ENCODE peak calls at places on chromosomes 5 and 9, in five cellular contexts. B is spleen, V is stomach, J is breast epithelium, O is suprapubic skin. Y is an unnamed sample.

GRCh38 chr9:124255222-124255621 is 2.5 kb upstream of the NEK6 start:
- DNase-seq in B (peak), J (no peak), V (no peak), O (no peak), Y (no peak)

GRCh38 chr9:111966851-111967250 is 70.2 kb downstream of the UGCG start:
- DNase-seq in B (no peak), J (no peak), V (no peak), O (no peak), Y (no peak)

GRCh38 chr5:129172561-129172960 is 78.0 kb downstream of the ISOC1 start:
- DNase-seq in B (no peak), O (no peak), J (no peak), V (no peak), Y (no peak)

GRCh38 chr5:34827594-34828506 is 11.1 kb upstream of the TTC23L start:
- DNase-seq in O (no peak), J (no peak), B (no peak), V (no peak), Y (no peak)

GRCh38 chr5:160774646-160775313 is 77.2 kb downstream of the ATP10B start:
- DNase-seq in J (no peak), O (no peak), B (no peak), V (no peak), Y (no peak)

GRCh38 chr5:180402716-180403115 is 49.6 kb upstream of the GFPT2 start:
- DNase-seq in J (no peak), B (no peak), O (no peak), V (no peak), Y (no peak)

GRCh38 chr9:134624827-134625181 is 16.8 kb upstream of the COL5A1 start:
- DNase-seq in B (peak), O (peak), V (no peak), J (peak), Y (no peak)

GRCh38 chr5:151699071-151699901 is 12.6 kb upstream of the SPARC start:
- DNase-seq in V (peak), O (peak), B (no peak), J (no peak), Y (peak)

GRCh38 chr5:61582421-61582820 is 250.4 kb downstream of the ZSWIM6 start:
- DNase-seq in B (no peak), O (no peak), J (no peak), V (no peak), Y (no peak)

GRCh38 chr9:37511006-37511714 is 25.4 kb downstream of the POLR1E start:
- DNase-seq in V (no peak), B (no peak), O (no peak), J (no peak), Y (no peak)

GRCh38 chr9:79663299-79663698 is 91.5 kb downstream of the TLE4 start:
- DNase-seq in O (no peak), B (no peak), V (no peak), J (no peak), Y (no peak)

GRCh38 chr9:93059097-93059959 is 827 bp downstream of the SUSD3 start:
- DNase-seq in O (no peak), J (no peak), V (peak), B (peak), Y (peak)

GRCh38 chr9:31137151-31137849 is 1247.1 kb upstream of the ACO1 start:
- DNase-seq in J (no peak), O (no peak), V (peak), B (no peak), Y (no peak)

GRCh38 chr9:119802621-119803020 is 433.4 kb upstream of the BRINP1 start:
- DNase-seq in V (no peak), B (no peak), O (peak), J (no peak), Y (peak)

GRCh38 chr9:136511670-136512592 is 29.1 kb upstream of the SEC16A start:
- DNase-seq in J (no peak), V (no peak), O (no peak), B (peak), Y (no peak)

GRCh38 chr5:84383816-84384603 is 670 bp downstream of the EDIL3 start:
- DNase-seq in V (no peak), B (peak), J (no peak), O (no peak), Y (peak)

GRCh38 chr9:133436706-133437105 is 14.5 kb downstream of the ADAMTS13 start:
- DNase-seq in O (no peak), V (no peak), B (no peak), J (no peak), Y (no peak)

GRCh38 chr9:14075218-14075617 is 238.7 kb downstream of the NFIB start:
- DNase-seq in B (no peak), V (no peak), J (no peak), O (no peak), Y (no peak)

GRCh38 chr5:180135967-180136641 is 64.5 kb upstream of the RNF130 start:
- DNase-seq in B (peak), O (peak), V (peak), J (peak), Y (no peak)

GRCh38 chr5:59661306-59661705 is 232.2 kb downstream of the PDE4D start:
- DNase-seq in O (no peak), V (no peak), B (no peak), J (no peak), Y (no peak)

GRCh38 chr9:130845901-130846381 is 10.9 kb downstream of the ABL1 start:
- DNase-seq in O (no peak), J (no peak), V (no peak), B (no peak), Y (no peak)

GRCh38 chr9:23683021-23683431 is 143.0 kb downstream of the ELAVL2 start:
- DNase-seq in B (no peak), J (no peak), V (no peak), O (no peak), Y (no peak)

GRCh38 chr9:94931036-94931633 is 204.6 kb downstream of the AOPEP start:
- DNase-seq in V (no peak), B (no peak), J (no peak), O (no peak), Y (no peak)

GRCh38 chr5:91332267-91333044 is 50.7 kb downstream of the ARRDC3 start:
- DNase-seq in V (no peak), B (no peak), J (no peak), O (no peak), Y (no peak)

GRCh38 chr5:180047667-180048066 is 23.9 kb downstream of the RNF130 start:
- DNase-seq in J (peak), V (peak), O (no peak), B (no peak), Y (peak)

GRCh38 chr9:91766301-91766700 is 183.7 kb downstream of the ROR2 start:
- DNase-seq in O (no peak), B (no peak), V (no peak), J (no peak), Y (no peak)

GRCh38 chr5:125823572-125823971 is 599.6 kb upstream of the GRAMD2B start:
- DNase-seq in O (no peak), J (no peak), V (no peak), B (no peak), Y (no peak)

GRCh38 chr9:38185647-38186371 is 116.8 kb upstream of the SHB start:
- DNase-seq in J (no peak), B (no peak), O (no peak), V (no peak), Y (no peak)

GRCh38 chr5:89128930-89129625 is 246.1 kb upstream of the MEF2C start:
- DNase-seq in O (no peak), J (no peak), B (no peak), V (no peak), Y (no peak)

GRCh38 chr5:69238760-69239251 is 4.1 kb downstream of the CDK7 start:
- DNase-seq in J (no peak), V (no peak), O (no peak), B (no peak), Y (no peak)

GRCh38 chr9:79701651-79702050 is 129.9 kb downstream of the TLE4 start:
- DNase-seq in V (no peak), J (no peak), O (no peak), B (no peak), Y (peak)

GRCh38 chr9:88980732-88981336 is 10.4 kb upstream of the S1PR3 start:
- DNase-seq in V (no peak), B (no peak), J (no peak), O (no peak), Y (no peak)

GRCh38 chr5:40368200-40368599 is 311.5 kb upstream of the PTGER4 start:
- DNase-seq in B (no peak), O (no peak), V (no peak), J (no peak), Y (no peak)

GRCh38 chr5:17228833-17229291 is 11.4 kb downstream of the BASP1 start:
- DNase-seq in B (no peak), J (no peak), O (no peak), V (no peak), Y (no peak)

GRCh38 chr5:173643964-173644363 is 27.5 kb upstream of the BOD1 start:
- DNase-seq in B (no peak), O (peak), V (peak), J (no peak), Y (no peak)

GRCh38 chr9:125822902-125823301 is 75.7 kb downstream of the PBX3 start:
- DNase-seq in B (no peak), J (no peak), O (no peak), V (no peak), Y (no peak)

GRCh38 chr5:74500037-74500917 is 140.3 kb downstream of the ENC1 start:
- DNase-seq in O (no peak), B (no peak), J (no peak), V (no peak), Y (no peak)

GRCh38 chr5:2183154-2184023 is 300.7 kb upstream of the IRX4 start:
- DNase-seq in V (no peak), O (no peak), B (peak), J (no peak), Y (no peak)

GRCh38 chr9:130765135-130766030 is 69.7 kb upstream of the ABL1 start:
- DNase-seq in B (no peak), J (no peak), O (no peak), V (no peak), Y (no peak)

GRCh38 chr9:5518937-5519319 is 8.6 kb downstream of the PDCD1LG2 start:
- DNase-seq in J (no peak), V (no peak), O (no peak), B (no peak), Y (no peak)
- TF ChIP-seq POLR2AphosphoS5 in J (no peak), V (no peak), O (no peak), B (no peak), Y (no peak)

DNA sequence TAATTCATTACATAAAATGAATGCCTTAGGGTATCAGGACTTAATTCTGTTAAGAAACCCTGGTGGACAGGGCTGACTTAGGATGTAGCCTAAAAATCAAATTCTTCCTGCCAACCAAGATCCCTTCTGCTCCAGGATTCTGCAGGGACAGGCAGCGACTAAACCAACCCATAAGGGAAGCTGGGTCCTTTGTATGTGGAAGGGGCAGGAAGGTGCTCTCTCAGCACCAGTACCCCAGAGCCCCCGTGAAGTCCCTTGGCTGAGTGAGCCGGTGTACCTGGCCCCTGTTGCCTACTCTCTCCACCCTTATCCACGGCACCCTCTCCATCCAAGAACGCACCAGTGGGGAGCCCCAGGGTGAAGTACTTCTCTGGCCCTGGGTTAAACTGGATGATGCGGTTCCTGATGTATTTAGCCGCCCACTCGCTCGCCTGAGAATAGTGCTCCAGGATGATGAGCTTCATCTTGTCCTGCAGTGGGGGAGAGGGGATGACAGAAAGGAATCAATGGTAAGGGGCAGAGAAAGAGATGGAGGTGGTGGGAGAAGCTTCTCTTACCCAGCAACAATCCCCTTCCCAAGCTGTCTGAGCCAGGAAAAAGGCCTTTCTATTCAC is 1.1 kb downstream of the GNPDA1 start:
- DNase-seq in V (no peak), B (no peak), J (no peak), O (no peak), Y (no peak)
- TF ChIP-seq CTCF in V (no peak), B (no peak), J (no peak), O (no peak), Y (no peak)

GRCh38 chr5:93092349-93093105 is 488.5 kb downstream of the NR2F1-AS1 start:
- DNase-seq in B (no peak), J (no peak), V (no peak), O (no peak), Y (no peak)

GRCh38 chr5:93088997-93089396 is 492.0 kb downstream of the NR2F1-AS1 start:
- DNase-seq in B (no peak), J (no peak), V (no peak), O (no peak), Y (no peak)

GRCh38 chr5:93087326-93087725 is 493.7 kb downstream of the NR2F1-AS1 start:
- DNase-seq in V (no peak), B (no peak), J (no peak), O (no peak), Y (no peak)

GRCh38 chr5:93088566-93088965 is 492.5 kb downstream of the NR2F1-AS1 start:
- DNase-seq in O (no peak), V (no peak), B (no peak), J (no peak), Y (no peak)

GRCh38 chr5:93090698-93091097 is 490.3 kb downstream of the NR2F1-AS1 start:
- DNase-seq in B (no peak), O (no peak), V (no peak), J (no peak), Y (no peak)
- TF ChIP-seq POLR2AphosphoS5 in B (no peak), O (no peak), V (no peak), J (no peak), Y (no peak)

GRCh38 chr9:127505396-127506116 is 54.2 kb downstream of the LRSAM1 start:
- DNase-seq in B (no peak), V (no peak), J (no peak), O (no peak), Y (no peak)
- TF ChIP-seq CTCF in B (peak), V (no peak), J (peak), O (peak), Y (peak)

GRCh38 chr5:138874771-138875628 is at the start of gene LRRTM2:
- DNase-seq in O (no peak), J (no peak), V (no peak), B (no peak), Y (no peak)
- TF ChIP-seq POLR2AphosphoS5 in O (no peak), J (no peak), V (peak), B (no peak), Y (no peak)

GRCh38 chr9:109063765-109064164 is 50.5 kb upstream of the CTNNAL1 start:
- DNase-seq in B (no peak), J (no peak), O (no peak), V (no peak), Y (no peak)
- TF ChIP-seq CTCF in B (no peak), J (no peak), O (no peak), V (no peak), Y (no peak)

DNA sequence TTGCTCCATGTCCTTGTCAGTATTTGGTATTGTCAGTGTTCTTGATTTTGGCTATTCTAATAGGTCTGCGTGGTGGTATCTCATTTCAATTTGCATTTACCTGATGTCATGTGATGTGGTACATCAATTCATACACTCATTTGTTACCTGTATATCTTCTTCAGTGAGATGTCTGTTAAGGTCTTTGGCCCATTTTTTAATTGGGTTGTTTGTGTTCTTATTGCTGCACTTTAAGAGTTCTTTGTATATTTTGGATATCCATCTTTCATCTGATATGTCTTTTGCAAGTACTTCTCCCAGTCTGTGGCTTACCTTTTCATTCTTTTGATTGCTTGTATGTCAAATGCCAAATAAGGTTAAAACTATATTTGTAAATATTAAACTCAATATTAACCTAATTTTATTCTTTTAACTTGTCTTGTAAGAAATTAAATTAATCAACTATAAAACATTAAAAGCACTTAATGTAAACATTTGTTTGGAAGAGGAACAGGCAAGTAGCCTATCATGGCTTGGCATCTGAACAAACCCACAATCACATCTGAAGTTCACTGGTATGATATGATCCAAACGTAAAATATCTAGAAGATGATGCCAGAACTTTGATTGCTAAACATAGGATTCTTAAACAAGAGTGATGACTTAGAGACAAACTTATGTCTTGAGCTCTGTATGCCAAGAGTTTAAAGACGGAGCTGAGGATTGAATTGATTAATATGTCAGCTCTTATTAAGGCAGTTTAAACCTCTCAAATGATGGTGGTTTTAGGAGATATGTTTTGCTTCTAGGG is 587.3 kb downstream of the ANXA1 start:
- DNase-seq in O (no peak), B (no peak), J (no peak), V (no peak), Y (no peak)
- TF ChIP-seq POLR2AphosphoS5 in O (no peak), B (no peak), J (no peak), V (no peak), Y (no peak)